ENCODE peak calls at places on chromosome 17, in nine cellular contexts. G, O, V, Y, L, H, F, J and C are unnamed samples.

GRCh38 chr17:65154770-65155589 is 17.8 kb downstream of the RGS9 start:
- DNase-seq in G (peak; percentile 71), O (no peak), V (peak; percentile 40), Y (no peak), L (peak; percentile 83), H (peak; percentile 16), F (peak; percentile 53), J (no peak), C (no peak)

GRCh38 chr17:59513934-59514841 is 51.2 kb upstream of the DHX40 start:
- DNase-seq in G (peak; percentile 43), O (no peak), V (peak; percentile 81), Y (no peak), L (peak; percentile 45), H (peak; percentile 73), F (no peak), J (no peak), C (peak; percentile 10)

GRCh38 chr17:31394544-31394943 is 3.1 kb downstream of the RAB11FIP4 start:
- DNase-seq in G (no peak), O (peak; percentile 87), V (peak; percentile 89), Y (no peak), L (peak; percentile 77), H (peak; percentile 49), F (peak; percentile 59), J (peak; percentile 75), C (peak; percentile 98)

GRCh38 chr17:19343256-19343630 is 19.3 kb downstream of the B9D1 start:
- DNase-seq in G (no peak), O (no peak), V (no peak), Y (no peak), L (no peak), H (no peak), F (no peak), J (no peak), C (peak; percentile 72)

GRCh38 chr17:49106366-49107210 is 26.0 kb upstream of the B4GALNT2 start:
- DNase-seq in G (peak; percentile 28), O (peak; percentile 22), V (peak; percentile 61), Y (no peak), L (peak; percentile 83), H (peak; percentile 66), F (no peak), J (peak; percentile 38), C (no peak)

GRCh38 chr17:1484586-1485310 is 7.7 kb downstream of the MYO1C start:
- DNase-seq in G (peak; percentile 32), O (peak; percentile 81), V (peak; percentile 87), Y (peak; percentile 65), L (no peak), H (no peak), F (peak; percentile 50), J (peak; percentile 71), C (peak; percentile 96)

GRCh38 chr17:65049085-65049756 is 7.3 kb downstream of the GNA13 start:
- DNase-seq in G (no peak), O (no peak), V (no peak), Y (no peak), L (no peak), H (no peak), F (peak; percentile 58), J (no peak), C (no peak)

GRCh38 chr17:9828296-9829059 is 2.8 kb downstream of the GLP2R start:
- DNase-seq in G (no peak), O (no peak), V (no peak), Y (no peak), L (peak; percentile 19), H (peak; percentile 61), F (no peak), J (no peak), C (no peak)

GRCh38 chr17:6444573-6445335 is 499 bp downstream of the PIMREG start:
- DNase-seq in G (no peak), O (peak; percentile 33), V (no peak), Y (no peak), L (no peak), H (no peak), F (no peak), J (no peak), C (peak; percentile 75)

GRCh38 chr17:50893183-50893993 is 27.2 kb upstream of the TOB1 start:
- DNase-seq in G (peak; percentile 99), O (no peak), V (no peak), Y (peak; percentile 71), L (peak; percentile 52), H (peak; percentile 93), F (no peak), J (no peak), C (no peak)

GRCh38 chr17:50649042-50649908 is 14.6 kb downstream of the ABCC3 start:
- DNase-seq in G (no peak), O (no peak), V (no peak), Y (peak; percentile 55), L (peak; percentile 64), H (no peak), F (no peak), J (no peak), C (no peak)

GRCh38 chr17:77948690-77949114 is 9.8 kb upstream of the TNRC6C start:
- DNase-seq in G (peak; percentile 49), O (peak; percentile 74), V (peak; percentile 59), Y (peak; percentile 51), L (peak; percentile 59), H (peak; percentile 62), F (no peak), J (no peak), C (peak; percentile 88)

GRCh38 chr17:48161127-48161905 is 53.8 kb downstream of the SNX11 start:
- DNase-seq in G (no peak), O (no peak), V (no peak), Y (no peak), L (no peak), H (no peak), F (no peak), J (no peak), C (no peak)

GRCh38 chr17:43014946-43015519 is 7.2 kb downstream of the VAT1 start:
- DNase-seq in G (no peak), O (no peak), V (no peak), Y (no peak), L (no peak), H (no peak), F (no peak), J (no peak), C (peak; percentile 37)

GRCh38 chr17:27354491-27355081 is 60.7 kb downstream of the WSB1 start:
- DNase-seq in G (peak; percentile 51), O (no peak), V (peak; percentile 42), Y (no peak), L (no peak), H (no peak), F (peak; percentile 64), J (no peak), C (no peak)

GRCh38 chr17:34672176-34672785 is 92.9 kb downstream of the TMEM132E start:
- DNase-seq in G (no peak), O (no peak), V (no peak), Y (no peak), L (no peak), H (no peak), F (no peak), J (no peak), C (peak; percentile 51)

DNA sequence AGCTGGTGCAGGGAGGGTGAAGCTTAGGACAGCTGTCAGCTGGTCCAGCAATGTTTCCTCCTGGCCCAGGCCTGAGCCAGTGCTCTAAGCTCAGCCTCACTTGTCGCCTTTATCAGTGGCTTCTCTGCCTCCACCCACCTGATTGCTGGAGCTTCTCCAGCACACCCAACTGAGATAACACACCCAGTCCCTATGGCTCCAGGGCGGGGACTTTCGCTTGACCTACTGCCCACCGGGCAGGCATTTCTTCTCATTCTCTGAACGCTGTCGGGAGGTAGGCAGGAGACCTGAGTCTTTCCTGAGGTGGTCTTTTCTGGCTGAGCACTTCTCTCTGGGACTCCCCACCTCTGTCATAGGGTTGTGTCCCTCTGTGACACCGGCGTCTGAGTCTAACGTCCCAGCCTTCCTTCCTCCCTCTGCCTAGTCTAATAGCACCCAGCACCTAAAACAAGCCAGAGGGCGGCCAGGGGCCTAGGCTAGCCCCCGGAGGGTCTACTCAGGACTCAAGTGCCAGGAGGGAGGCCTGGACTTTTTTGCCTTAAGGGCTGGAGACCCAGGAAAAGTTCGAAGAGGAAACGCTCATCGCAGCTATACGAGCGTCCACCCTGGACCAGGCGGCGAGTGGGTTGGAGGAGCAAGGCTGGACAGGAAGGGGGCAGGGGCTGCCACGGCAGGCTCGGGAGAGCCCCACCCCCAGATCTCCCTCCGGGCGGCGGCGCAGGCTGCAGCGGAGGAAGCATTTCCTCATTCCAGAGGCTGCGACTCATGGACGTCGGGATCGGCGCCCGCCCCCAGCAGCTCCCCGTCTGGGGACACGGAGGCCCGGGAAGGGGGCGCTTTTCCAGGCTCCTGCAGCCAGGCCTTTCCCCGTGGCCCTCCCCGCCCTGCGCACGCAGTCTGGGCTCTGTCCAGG is 756 bp downstream of the TAX1BP3 start:
- DNase-seq in G (peak; percentile 84), O (peak; percentile 83), V (peak; percentile 97), Y (no peak), L (peak; percentile 91), H (peak; percentile 81), F (peak; percentile 5), J (peak; percentile 51), C (peak; percentile 99)
- H2AFZ ChIP-seq in G (peak overlapping the region; percentile 40), O (peak overlapping the region; percentile 52), V (peak overlapping the region; percentile 42), Y (no peak overlapping the region), L (peak overlapping the region; percentile 91), H (peak overlapping the region; percentile 54), F (peak overlapping the region; percentile 94), J (peak overlapping the region; percentile 75), C (peak overlapping the region; percentile 74)

GRCh38 chr17:20852541-20853370 is 190.1 kb downstream of the USP22 start:
- DNase-seq in G (peak; percentile 38), O (peak; percentile 67), V (peak; percentile 56), Y (no peak), L (no peak), H (peak; percentile 20), F (peak; percentile 45), J (no peak), C (no peak)
- TF ChIP-seq CTCF in G (no peak), O (peak; percentile 28), V (no peak), Y (no peak), L (no peak), H (no peak), F (no peak), J (no peak), C (no peak)

GRCh38 chr17:7706631-7707354 is 1.8 kb downstream of the EFNB3 start:
- DNase-seq in G (no peak), O (no peak), V (no peak), Y (no peak), L (no peak), H (no peak), F (no peak), J (no peak), C (no peak)
- H3K4me1 ChIP-seq in G (peaks cover 12% of the 10 kb centered on the region), O (peaks cover 28% of the 10 kb centered on the region), V (peaks cover 22% of the 10 kb centered on the region), Y (no peaks in the 10 kb centered on the region), L (peaks cover 3% of the 10 kb centered on the region), H (peaks cover 16% of the 10 kb centered on the region), F (peaks cover 4% of the 10 kb centered on the region), J (peaks cover 2% of the 10 kb centered on the region), C (peaks cover 11% of the 10 kb centered on the region)

DNA sequence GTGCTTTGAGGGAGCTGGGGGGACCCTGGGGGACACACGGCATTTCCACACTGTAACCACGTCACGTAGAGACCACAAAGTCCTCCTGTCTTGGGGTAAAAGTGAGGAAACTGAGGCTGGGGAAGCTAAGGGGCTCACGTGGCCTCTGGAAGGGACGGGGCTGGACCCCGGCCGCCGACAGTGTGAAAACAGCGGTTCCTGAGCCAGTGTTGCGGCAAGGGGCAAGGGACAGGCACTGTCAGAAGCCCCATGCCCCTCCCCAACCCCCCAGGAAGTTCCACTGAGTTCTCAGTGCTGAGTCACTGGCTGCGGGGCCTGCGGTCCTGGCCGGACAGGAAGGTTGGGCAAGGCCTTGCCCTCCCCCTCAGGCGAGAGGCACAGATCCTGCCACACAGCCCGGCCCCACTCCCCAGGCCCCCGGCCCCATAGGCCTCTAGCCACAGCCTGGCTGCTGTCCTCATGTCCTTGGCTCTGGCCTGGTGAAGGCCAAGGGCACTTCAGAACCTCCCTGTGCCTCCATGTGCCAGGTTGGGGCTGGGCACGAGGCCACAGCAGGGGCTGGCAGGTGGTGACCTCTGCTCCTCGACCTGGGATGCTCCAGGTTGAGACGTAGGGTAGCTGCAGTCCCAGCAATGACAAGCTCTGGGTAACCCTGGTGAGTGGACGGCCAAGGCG is 5.0 kb upstream of the CCDC57 start:
- DNase-seq in G (peak; percentile 55), O (no peak), V (peak; percentile 60), Y (no peak), L (peak; percentile 90), H (peak; percentile 87), F (no peak), J (peak; percentile 79), C (peak; percentile 99)
- H2AFZ ChIP-seq in G (peak overlapping the region; percentile 10), O (no peak overlapping the region), V (no peak overlapping the region), Y (no peak overlapping the region), L (peak overlapping the region; percentile 88), H (peak overlapping the region; percentile 47), F (no peak overlapping the region), J (peak overlapping the region; percentile 90), C (peak overlapping the region; percentile 51)